ENCODE peak calls at places on chromosomes 16 and 17, in six cellular contexts. C, M, D, Z, V and I are unnamed samples.

GRCh38 chr16:88957887-88958577 is 19.0 kb downstream of the CBFA2T3 start:
- DNase-seq in D (no peak), M (no peak), Z (no peak), C (no peak), V (no peak), I (no peak)

GRCh38 chr17:17391575-17392370 is 85.0 kb upstream of the MED9 start:
- DNase-seq in V (no peak), D (no peak), Z (peak), M (no peak), C (no peak), I (no peak)

GRCh38 chr16:27323781-27324561 is 10.2 kb downstream of the IL4R start:
- DNase-seq in D (no peak), C (no peak), V (no peak), Z (no peak), M (no peak), I (no peak)

GRCh38 chr16:19236561-19236960 is 49.0 kb upstream of the CLEC19A start:
- DNase-seq in M (no peak), D (no peak), C (no peak), Z (no peak), V (peak), I (no peak)

GRCh38 chr16:82888616-82889015 is 261.8 kb downstream of the CDH13 start:
- DNase-seq in Z (no peak), V (peak), C (peak), M (no peak), D (peak), I (peak)

GRCh38 chr17:40284085-40284713 is 3.5 kb upstream of the CDC6 start:
- DNase-seq in C (peak), V (peak), Z (no peak), M (peak), D (peak), I (peak)

GRCh38 chr16:10578474-10579316 is 1.7 kb downstream of the EMP2 start:
- DNase-seq in V (no peak), M (no peak), C (no peak), Z (no peak), D (no peak), I (no peak)

GRCh38 chr17:39753514-39754160 is 15.9 kb downstream of the GRB7 start:
- DNase-seq in V (no peak), M (peak), C (no peak), D (no peak), Z (no peak), I (no peak)

GRCh38 chr17:78765821-78766220 is 16.3 kb downstream of the CYTH1 start:
- DNase-seq in M (no peak), D (no peak), C (no peak), Z (no peak), V (no peak), I (no peak)

GRCh38 chr17:7146115-7146514 is 31.5 kb upstream of the ASGR2 start:
- DNase-seq in Z (no peak), C (no peak), M (no peak), V (peak), D (no peak), I (no peak)

GRCh38 chr17:42184717-42185496 is at the start of gene HCRT:
- DNase-seq in M (no peak), C (no peak), V (no peak), D (no peak), Z (no peak), I (no peak)

GRCh38 chr17:58083491-58084316 is 485 bp downstream of the DYNLL2 start:
- DNase-seq in Z (peak), D (no peak), C (no peak), M (peak), V (peak), I (no peak)

GRCh38 chr17:4230142-4230541 is 33.6 kb downstream of the ANKFY1 start:
- DNase-seq in M (no peak), V (peak), Z (no peak), D (peak), C (peak), I (peak)

GRCh38 chr17:81563861-81564586 is 11.9 kb upstream of the FAAP100 start:
- DNase-seq in D (no peak), V (no peak), M (no peak), Z (no peak), C (peak), I (no peak)

GRCh38 chr17:49230636-49231562 is at the start of gene PHOSPHO1:
- DNase-seq in V (peak), D (peak), C (peak), Z (peak), M (no peak), I (peak)

GRCh38 chr17:19021622-19022083 is 17.1 kb upstream of the FAM83G start:
- DNase-seq in D (no peak), V (no peak), Z (no peak), M (no peak), C (no peak), I (no peak)

GRCh38 chr16:72597938-72598337 is 426.0 kb upstream of the PMFBP1 start:
- DNase-seq in V (no peak), C (no peak), Z (no peak), M (no peak), D (no peak), I (no peak)

GRCh38 chr17:16878547-16879100 is 93.3 kb downstream of the TNFRSF13B start:
- DNase-seq in D (no peak), C (no peak), V (no peak), M (no peak), Z (no peak), I (no peak)

GRCh38 chr16:48681520-48681919 is 71.5 kb upstream of the N4BP1 start:
- DNase-seq in C (no peak), Z (no peak), D (no peak), M (no peak), V (no peak), I (no peak)

GRCh38 chr17:67399676-67400075 is 22.6 kb downstream of the PITPNC1 start:
- DNase-seq in V (no peak), Z (no peak), M (no peak), D (no peak), C (no peak), I (no peak)

GRCh38 chr16:30699615-30700099 is 686 bp downstream of the SRCAP start:
- DNase-seq in M (no peak), D (no peak), C (no peak), Z (no peak), V (no peak), I (no peak)

GRCh38 chr16:23999663-24000062 is 163.9 kb downstream of the PRKCB start:
- DNase-seq in Z (no peak), C (no peak), M (no peak), D (no peak), V (no peak), I (no peak)

GRCh38 chr17:78759203-78759968 is 22.7 kb downstream of the CYTH1 start:
- DNase-seq in C (peak), M (no peak), Z (no peak), D (no peak), V (no peak), I (no peak)

GRCh38 chr17:44258811-44259351 is 9.1 kb downstream of the SLC4A1 start:
- DNase-seq in C (no peak), V (no peak), D (no peak), Z (no peak), M (no peak), I (no peak)

GRCh38 chr16:89993971-89994370 is 25.3 kb downstream of the DBNDD1 start:
- DNase-seq in V (no peak), Z (no peak), C (no peak), M (no peak), D (no peak), I (no peak)

GRCh38 chr16:972316-973002 is 1.7 kb upstream of the LMF1 start:
- DNase-seq in D (no peak), C (no peak), Z (no peak), V (no peak), M (no peak), I (no peak)

GRCh38 chr17:35795007-35795870 is at the start of gene MMP28:
- DNase-seq in M (no peak), D (no peak), V (peak), Z (peak), C (no peak), I (no peak)

GRCh38 chr16:71895679-71896385 is 501 bp downstream of the IST1 start:
- DNase-seq in Z (peak), M (no peak), D (no peak), C (no peak), V (no peak), I (no peak)

GRCh38 chr16:83338941-83339340 is 468.8 kb upstream of the HSBP1 start:
- DNase-seq in C (no peak), V (no peak), D (no peak), Z (no peak), M (no peak), I (no peak)

GRCh38 chr17:56756536-56756935 is 77.2 kb downstream of the C17orf67 start:
- DNase-seq in Z (no peak), V (no peak), C (peak), M (no peak), D (peak), I (peak)

GRCh38 chr17:59435238-59435637 is 103.8 kb downstream of the YPEL2 start:
- DNase-seq in C (peak), V (peak), M (no peak), D (peak), Z (no peak), I (peak)

GRCh38 chr16:57541754-57542435 is 548 bp upstream of the ADGRG5 start:
- DNase-seq in M (no peak), V (no peak), D (no peak), Z (no peak), C (no peak), I (no peak)